ENCODE peak calls at places on chromosome 13, in seven cellular contexts. Q is HFFc6, B is LHCN-M2, T is AG09319, Z is NCI-H1694 treated with DMSO at 0.1 percent for 48 hours, J is nephron progenitor cell, S is activated gamma-delta T cell. A is an unnamed sample.

GRCh38 chr13:28655566-28655965 is 3.4 kb upstream of the POMP start:
- DNase-seq in Q (peak), B (peak), T (no peak), Z (no peak), J (no peak), S (no peak), A (peak)

GRCh38 chr13:110304256-110304655 is 2.7 kb downstream of the COL4A1 start:
- DNase-seq in Q (peak), B (peak), T (no peak), Z (no peak), J (no peak), S (no peak), A (no peak)

GRCh38 chr13:72221276-72221962 is 354.4 kb upstream of the DACH1 start:
- DNase-seq in Q (no peak), B (no peak), T (no peak), Z (peak), J (peak), S (no peak), A (peak)

GRCh38 chr13:91141619-91142061 is 205.8 kb upstream of the MIR17HG start:
- DNase-seq in Q (no peak), B (no peak), T (no peak), Z (no peak), J (no peak), S (no peak), A (no peak)

GRCh38 chr13:98478134-98479129 is 98.5 kb downstream of the STK24 start:
- DNase-seq in Q (peak), B (peak), T (no peak), Z (no peak), J (peak), S (no peak), A (peak)

GRCh38 chr13:29523199-29523931 is 72.1 kb downstream of the SLC7A1 start:
- DNase-seq in Q (no peak), B (no peak), T (no peak), Z (no peak), J (no peak), S (no peak), A (no peak)

GRCh38 chr13:24127116-24127631 is 33.3 kb upstream of the SPATA13 start:
- DNase-seq in Q (no peak), B (no peak), T (no peak), Z (no peak), J (no peak), S (no peak), A (peak)

GRCh38 chr13:108816381-108816780 is 187.0 kb downstream of the MYO16 start:
- DNase-seq in Q (no peak), B (no peak), T (no peak), Z (no peak), J (no peak), S (no peak), A (no peak)

GRCh38 chr13:23436680-23437079 is 3.2 kb upstream of the SACS start:
- DNase-seq in Q (no peak), B (no peak), T (no peak), Z (no peak), J (no peak), S (no peak), A (peak)

GRCh38 chr13:89862691-89863036 is 1484.8 kb upstream of the MIR17HG start:
- DNase-seq in Q (no peak), B (no peak), T (no peak), Z (no peak), J (no peak), S (no peak), A (no peak)

GRCh38 chr13:73198888-73199497 is 140.2 kb downstream of the KLF5 start:
- DNase-seq in Q (no peak), B (no peak), T (no peak), Z (no peak), J (no peak), S (no peak), A (no peak)

GRCh38 chr13:49307365-49307764 is 59.6 kb downstream of the CDADC1 start:
- DNase-seq in Q (no peak), B (peak), T (no peak), Z (no peak), J (no peak), S (no peak), A (no peak)

A was measured in AG08395.